ENCODE peak calls at places on chromosomes 1 and 21, in six cellular contexts. V is fibroblast of pulmonary artery, A is osteocyte, D is psoas muscle, R is type B pancreatic cell, O is endothelial cell. B is an unnamed sample.

GRCh38 chr1:18955442-18956188 is 861 bp downstream of the IFFO2 start:
- DNase-seq in D (peak), V (no peak), R (no peak), A (no peak), O (peak), B (no peak)

GRCh38 chr1:95207223-95207935 is 26.6 kb upstream of the RWDD3 start:
- DNase-seq in O (no peak), V (no peak), R (no peak), D (no peak), A (no peak), B (no peak)

GRCh38 chr1:6495041-6495441 is 3.6 kb upstream of the PLEKHG5 start:
- DNase-seq in D (no peak), R (no peak), V (no peak), O (no peak), A (no peak), B (no peak)

GRCh38 chr1:228668553-228669400 is 66.5 kb upstream of the RHOU start:
- DNase-seq in V (peak), R (no peak), O (no peak), D (no peak), A (no peak), B (peak)

GRCh38 chr1:2840036-2840809 is 38.7 kb upstream of the TTC34 start:
- DNase-seq in O (peak), D (no peak), R (no peak), V (no peak), A (no peak), B (no peak)

GRCh38 chr1:114320586-114320985 is 166.9 kb upstream of the SYT6 start:
- DNase-seq in R (no peak), O (no peak), D (no peak), A (no peak), V (peak), B (no peak)

GRCh38 chr1:117237701-117238413 is 27.1 kb upstream of the VTCN1 start:
- DNase-seq in A (peak), R (no peak), V (peak), O (no peak), D (no peak), B (no peak)

GRCh38 chr1:181514298-181515290 is 31.3 kb downstream of the CACNA1E start:
- DNase-seq in R (no peak), A (peak), O (no peak), D (no peak), V (no peak), B (no peak)

GRCh38 chr1:152185544-152186391 is 26.7 kb upstream of the RPTN start:
- DNase-seq in A (no peak), V (peak), O (peak), D (no peak), R (no peak), B (no peak)

GRCh38 chr1:13793088-13793730 is 93.2 kb downstream of the PRDM2 start:
- DNase-seq in O (no peak), A (no peak), V (no peak), D (no peak), R (no peak), B (no peak)

GRCh38 chr21:33642896-33643657 is 776 bp downstream of the ITSN1 start:
- DNase-seq in O (no peak), D (peak), A (peak), R (peak), V (no peak), B (peak)

GRCh38 chr1:21961337-21961736 is 15.5 kb upstream of the CELA3B start:
- DNase-seq in D (no peak), V (no peak), A (no peak), O (no peak), R (no peak), B (no peak)
- TF ChIP-seq CTCF in D (no peak), V (no peak), A (no peak), O (no peak), R (no peak), B (no peak)

GRCh38 chr1:25904942-25905679 is 1.1 kb downstream of the STMN1 start:
- DNase-seq in A (peak), V (peak), R (peak), D (peak), O (peak), B (peak)

GRCh38 chr1:25906644-25907300 is 553 bp upstream of the STMN1 start:
- DNase-seq in A (no peak), V (no peak), O (no peak), R (no peak), D (no peak), B (no peak)

GRCh38 chr1:25903986-25904385 is 2.2 kb downstream of the STMN1 start:
- DNase-seq in R (no peak), O (no peak), D (no peak), A (no peak), V (no peak), B (no peak)

GRCh38 chr1:25907473-25908058 is 1.3 kb upstream of the STMN1 start:
- DNase-seq in O (no peak), A (no peak), D (no peak), R (no peak), V (no peak), B (no peak)

GRCh38 chr1:25905680-25906643 is at the start of gene STMN1:
- DNase-seq in D (peak), V (peak), A (peak), O (peak), R (peak), B (peak)
- TF ChIP-seq CTCF in D (no peak), V (no peak), A (no peak), O (no peak), R (peak), B (no peak)

GRCh38 chr21:24042687-24043086 is 1564.6 kb downstream of the MRPL39 start:
- DNase-seq in R (no peak), V (no peak), O (no peak), D (no peak), A (no peak), B (no peak)

GRCh38 chr21:24050233-24050632 is 1557.0 kb downstream of the MRPL39 start:
- DNase-seq in A (no peak), O (no peak), R (no peak), V (no peak), D (no peak), B (no peak)

GRCh38 chr21:24045373-24045772 is 1561.9 kb downstream of the MRPL39 start:
- DNase-seq in D (no peak), A (no peak), V (no peak), O (no peak), R (no peak), B (no peak)

GRCh38 chr21:24046816-24047443 is 1560.4 kb downstream of the MRPL39 start:
- DNase-seq in R (no peak), A (no peak), V (no peak), D (no peak), O (no peak), B (no peak)

GRCh38 chr21:24045775-24046215 is 1561.5 kb downstream of the MRPL39 start:
- DNase-seq in A (no peak), O (peak), D (peak), R (no peak), V (peak), B (peak)
- TF ChIP-seq CTCF in A (peak), O (no peak), D (peak), R (peak), V (peak), B (no peak)

GRCh38 chr1:85027242-85027983 is 20.9 kb downstream of the MCOLN3 start:
- DNase-seq in D (no peak), A (no peak), R (no peak), O (no peak), V (peak), B (no peak)
- TF ChIP-seq CTCF in D (no peak), A (peak), R (no peak), O (no peak), V (peak), B (no peak)

GRCh38 chr21:35368326-35368725 is 319.2 kb upstream of the RUNX1 start:
- DNase-seq in A (no peak), D (no peak), V (no peak), R (no peak), O (no peak), B (no peak)

GRCh38 chr21:35372201-35372600 is 323.1 kb upstream of the RUNX1 start:
- DNase-seq in O (no peak), V (no peak), R (no peak), D (no peak), A (no peak), B (no peak)

GRCh38 chr21:35371217-35371616 is 322.1 kb upstream of the RUNX1 start:
- DNase-seq in O (no peak), V (no peak), D (no peak), R (no peak), A (no peak), B (no peak)

GRCh38 chr21:35370071-35370470 is 321.0 kb upstream of the RUNX1 start:
- DNase-seq in A (no peak), D (no peak), R (no peak), O (no peak), V (no peak), B (no peak)

DNA sequence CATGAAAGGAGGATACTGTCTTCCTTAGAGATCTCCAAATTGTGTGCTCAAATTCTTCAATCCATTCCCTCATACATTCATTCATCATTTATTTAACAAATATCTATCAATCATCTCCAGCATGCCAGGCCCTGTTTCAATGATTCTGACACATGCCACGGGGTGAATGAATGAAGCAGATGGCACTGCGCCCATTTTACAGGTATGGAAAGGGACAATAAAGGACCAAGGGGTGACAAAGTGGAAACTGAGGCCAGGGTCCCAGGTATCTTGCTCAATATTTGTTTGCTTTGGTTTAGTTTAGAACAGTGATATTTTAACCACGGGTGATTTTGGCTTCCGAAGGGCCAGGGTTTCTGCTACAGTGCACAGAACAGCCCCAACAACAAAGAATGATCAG is 321.6 kb upstream of the RUNX1 start:
- DNase-seq in O (no peak), A (no peak), R (no peak), V (no peak), D (no peak), B (no peak)
- TF ChIP-seq CTCF in O (no peak), A (no peak), R (no peak), V (no peak), D (no peak), B (no peak)

GRCh38 chr1:22018583-22019559 is 17.4 kb downstream of the CELA3A start:
- DNase-seq in A (peak), V (peak), R (no peak), D (peak), O (no peak), B (no peak)
- TF ChIP-seq CTCF in A (peak), V (peak), R (peak), D (no peak), O (no peak), B (no peak)

GRCh38 chr1:119781434-119782210 is 12.9 kb upstream of the HMGCS2 start:
- DNase-seq in D (no peak), O (no peak), V (no peak), A (no peak), R (no peak), B (no peak)
- TF ChIP-seq CTCF in D (no peak), O (no peak), V (no peak), A (no peak), R (no peak), B (no peak)

DNA sequence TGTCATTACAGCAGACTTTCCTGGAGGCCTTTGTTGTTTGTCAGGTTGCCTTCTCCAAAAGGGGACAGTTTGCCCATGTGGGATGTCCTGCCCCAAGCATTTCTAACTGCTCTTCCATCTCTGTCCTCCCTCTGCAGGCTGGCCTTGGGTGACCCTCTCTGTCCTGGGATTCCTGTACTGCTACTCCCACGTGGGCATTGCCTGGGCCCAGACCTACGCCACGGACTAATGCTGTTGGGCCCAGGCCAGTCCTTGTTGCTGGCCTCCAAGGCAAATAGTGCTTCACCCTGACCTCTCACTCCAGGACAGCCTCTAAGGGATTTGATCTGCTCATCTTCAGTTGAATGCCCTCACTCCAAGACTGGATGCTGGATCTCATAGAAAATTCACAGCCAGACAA is 345.4 kb downstream of the HHAT start:
- DNase-seq in V (no peak), D (no peak), O (no peak), A (no peak), R (no peak), B (peak)
- TF ChIP-seq CTCF in V (no peak), D (no peak), O (no peak), A (no peak), R (no peak), B (no peak)

DNA sequence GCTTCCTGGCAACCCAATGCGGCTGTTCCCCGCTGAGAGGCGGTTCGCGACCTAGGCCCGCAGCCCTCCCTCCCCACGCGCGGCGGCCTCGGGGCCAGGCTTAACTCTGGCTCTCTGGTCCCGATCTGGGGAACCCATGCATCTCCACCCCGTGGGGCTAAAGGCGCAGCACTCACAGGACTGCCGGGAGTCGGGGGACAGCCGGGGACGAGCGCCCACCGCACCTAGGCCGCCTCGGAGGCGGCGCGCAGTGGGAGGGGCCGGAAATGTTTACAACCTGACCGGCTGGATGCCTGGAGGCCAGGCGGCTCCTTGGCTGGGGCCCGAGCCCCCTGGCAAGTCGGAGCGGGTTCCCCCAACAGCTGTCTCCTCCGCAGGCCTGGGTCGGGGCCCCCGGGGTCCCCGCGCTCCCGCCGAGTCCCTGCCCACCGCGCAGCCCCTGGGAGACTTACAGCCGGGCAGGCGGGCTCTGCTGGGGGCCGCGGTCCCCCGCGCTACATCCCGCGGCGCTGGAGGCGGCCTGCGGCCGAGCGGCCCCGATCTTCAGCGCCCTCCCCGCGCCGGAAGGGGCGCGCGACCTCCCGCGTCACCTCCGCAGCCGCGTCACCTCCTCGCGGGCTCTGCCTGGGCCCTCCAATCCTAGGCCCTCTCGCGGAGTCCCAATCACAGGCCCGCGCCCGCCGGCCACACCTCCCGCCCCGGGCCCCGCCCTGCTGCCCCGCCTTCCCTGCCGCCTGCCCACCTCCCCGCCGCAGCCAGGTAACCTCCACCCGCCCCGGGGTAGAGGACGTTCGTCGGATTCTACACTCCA is at the start of gene ADIPOR1:
- DNase-seq in A (peak), V (peak), D (peak), R (peak), O (peak), B (peak)
- TF ChIP-seq CTCF in A (no peak), V (no peak), D (no peak), R (peak), O (peak), B (no peak)

GRCh38 chr1:155040358-155041093 is 6.9 kb downstream of the DCST1 start:
- DNase-seq in R (no peak), D (no peak), A (no peak), V (no peak), O (no peak), B (no peak)
- TF ChIP-seq CTCF in R (no peak), D (no peak), A (no peak), V (no peak), O (no peak), B (no peak)

B was measured in coronary artery.